ENCODE peak calls at places on chromosomes 5 and 9, in six cellular contexts. C is HepG2, F is sigmoid colon, G is GM12878, R is Peyer's patch, W is GM12892. Q is an unnamed sample.

GRCh38 chr9:38682713-38683112 is 37.2 kb downstream of the FAM240B start:
- DNase-seq in C (peak; percentile 54), F (no peak), G (no peak), R (no peak), W (no peak), Q (no peak)

GRCh38 chr5:169964247-169964646 is 16.0 kb downstream of the INSYN2B start:
- DNase-seq in C (no peak), F (no peak), G (no peak), R (no peak), W (no peak), Q (no peak)

GRCh38 chr9:12968093-12968492 is 193.3 kb downstream of the LURAP1L start:
- DNase-seq in C (no peak), F (peak; percentile 69), G (no peak), R (no peak), W (no peak), Q (no peak)

GRCh38 chr5:139971202-139971725 is 71.8 kb downstream of the NRG2 start:
- DNase-seq in C (no peak), F (no peak), G (no peak), R (no peak), W (no peak), Q (no peak)

GRCh38 chr5:64315778-64316177 is 150.1 kb downstream of the RNF180 start:
- DNase-seq in C (no peak), F (no peak), G (no peak), R (no peak), W (no peak), Q (no peak)

GRCh38 chr9:94645901-94646300 is 6.6 kb upstream of the FBP1 start:
- DNase-seq in C (no peak), F (no peak), G (no peak), R (no peak), W (no peak), Q (no peak)

GRCh38 chr9:114889802-114890224 is 40.6 kb downstream of the TNFSF8 start:
- DNase-seq in C (no peak), F (no peak), G (no peak), R (peak; percentile 31), W (no peak), Q (no peak)

GRCh38 chr5:171571663-171572062 is 152.2 kb downstream of the FGF18 start:
- DNase-seq in C (no peak), F (no peak), G (no peak), R (no peak), W (no peak), Q (no peak)

GRCh38 chr9:2269778-2270177 is 254.6 kb downstream of the SMARCA2 start:
- DNase-seq in C (no peak), F (no peak), G (no peak), R (no peak), W (no peak), Q (no peak)

GRCh38 chr5:141866111-141866510 is 12.1 kb downstream of the PCDH1 start:
- DNase-seq in C (peak; percentile 59), F (peak; percentile 76), G (no peak), R (peak; percentile 87), W (no peak), Q (no peak)

GRCh38 chr9:73805111-73805510 is 653.4 kb downstream of the ANXA1 start:
- DNase-seq in C (no peak), F (no peak), G (no peak), R (no peak), W (no peak), Q (no peak)

GRCh38 chr9:105880517-105880916 is 186.2 kb downstream of the TMEM38B start:
- DNase-seq in C (no peak), F (no peak), G (no peak), R (no peak), W (no peak), Q (no peak)

GRCh38 chr5:170811719-170812118 is 28.2 kb downstream of the GABRP start:
- DNase-seq in C (no peak), F (no peak), G (no peak), R (no peak), W (no peak), Q (no peak)

GRCh38 chr5:78280261-78280660 is 14.2 kb downstream of the AP3B1 start:
- DNase-seq in C (no peak), F (no peak), G (no peak), R (no peak), W (no peak), Q (no peak)

GRCh38 chr9:34171753-34172535 is 6.9 kb upstream of the UBAP1 start:
- DNase-seq in C (no peak), F (no peak), G (no peak), R (no peak), W (no peak), Q (no peak)

GRCh38 chr5:14156611-14157493 is 13.7 kb downstream of the TRIO start:
- DNase-seq in C (peak; percentile 34), F (no peak), G (peak; percentile 67), R (no peak), W (no peak), Q (no peak)

GRCh38 chr5:112263469-112263868 is 155.6 kb downstream of the EPB41L4A start:
- DNase-seq in C (no peak), F (no peak), G (no peak), R (no peak), W (no peak), Q (no peak)

GRCh38 chr9:20085842-20086241 is 297.0 kb upstream of the SLC24A2 start:
- DNase-seq in C (no peak), F (no peak), G (no peak), R (no peak), W (no peak), Q (no peak)

DNA sequence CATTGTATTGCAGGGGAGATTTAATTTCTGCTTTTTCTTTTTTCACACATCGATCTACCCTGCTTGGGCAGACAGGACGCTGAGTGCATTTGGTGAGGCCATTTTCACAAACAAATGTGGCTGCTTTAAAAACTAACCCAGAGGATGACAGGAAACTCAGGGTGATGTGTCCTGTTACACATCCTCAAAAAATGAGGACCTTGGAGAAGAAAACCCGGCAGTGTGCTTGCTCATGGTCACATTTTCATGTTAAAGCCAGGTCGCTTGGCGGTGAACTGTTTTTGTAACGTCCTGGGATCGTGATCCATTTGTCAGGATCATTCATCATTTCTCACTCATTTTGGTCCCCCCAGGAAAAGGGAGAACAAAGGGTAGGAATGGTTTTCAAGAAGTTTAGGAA is 478.3 kb upstream of the ADAMTS16 start:
- DNase-seq in C (no peak), F (no peak), G (no peak), R (no peak), W (no peak), Q (no peak)
- TF ChIP-seq POLR2A in C (no peak), F (no peak), G (no peak), R (no peak), W (no peak), Q (no peak)

GRCh38 chr5:1337490-1338195 is 7.3 kb downstream of the CLPTM1L start:
- DNase-seq in C (no peak), F (no peak), G (no peak), R (no peak), W (no peak), Q (no peak)

GRCh38 chr5:1338196-1338490 is 6.8 kb downstream of the CLPTM1L start:
- DNase-seq in C (no peak), F (no peak), G (no peak), R (peak; percentile 26), W (no peak), Q (no peak)

GRCh38 chr5:1335540-1336095 is 9.3 kb downstream of the CLPTM1L start:
- DNase-seq in C (no peak), F (no peak), G (no peak), R (peak; percentile 55), W (no peak), Q (peak; percentile 11)

GRCh38 chr5:1336106-1336561 is 8.8 kb downstream of the CLPTM1L start:
- DNase-seq in C (no peak), F (no peak), G (no peak), R (peak; percentile 44), W (no peak), Q (no peak)

GRCh38 chr5:1336749-1337489 is 8.0 kb downstream of the CLPTM1L start:
- DNase-seq in C (no peak), F (no peak), G (no peak), R (peak; percentile 72), W (no peak), Q (no peak)
- TF ChIP-seq POLR2A in C (no peak), F (no peak), G (peak; percentile 7), R (no peak), W (no peak), Q (no peak)

GRCh38 chr5:154193176-154193575 is 2.6 kb downstream of the GALNT10 start:
- DNase-seq in C (no peak), F (peak; percentile 76), G (no peak), R (no peak), W (no peak), Q (peak; percentile 14)

GRCh38 chr5:154189256-154189818 is 1.2 kb upstream of the GALNT10 start:
- DNase-seq in C (no peak), F (peak; percentile 75), G (no peak), R (peak; percentile 62), W (no peak), Q (peak; percentile 47)

GRCh38 chr5:154189819-154190651 is 498 bp upstream of the GALNT10 start:
- DNase-seq in C (peak; percentile 61), F (peak; percentile 93), G (no peak), R (peak; percentile 90), W (peak; percentile 83), Q (peak; percentile 91)

GRCh38 chr5:154191467-154192261 is 1.1 kb downstream of the GALNT10 start:
- DNase-seq in C (no peak), F (no peak), G (no peak), R (no peak), W (no peak), Q (peak; percentile 48)

DNA sequence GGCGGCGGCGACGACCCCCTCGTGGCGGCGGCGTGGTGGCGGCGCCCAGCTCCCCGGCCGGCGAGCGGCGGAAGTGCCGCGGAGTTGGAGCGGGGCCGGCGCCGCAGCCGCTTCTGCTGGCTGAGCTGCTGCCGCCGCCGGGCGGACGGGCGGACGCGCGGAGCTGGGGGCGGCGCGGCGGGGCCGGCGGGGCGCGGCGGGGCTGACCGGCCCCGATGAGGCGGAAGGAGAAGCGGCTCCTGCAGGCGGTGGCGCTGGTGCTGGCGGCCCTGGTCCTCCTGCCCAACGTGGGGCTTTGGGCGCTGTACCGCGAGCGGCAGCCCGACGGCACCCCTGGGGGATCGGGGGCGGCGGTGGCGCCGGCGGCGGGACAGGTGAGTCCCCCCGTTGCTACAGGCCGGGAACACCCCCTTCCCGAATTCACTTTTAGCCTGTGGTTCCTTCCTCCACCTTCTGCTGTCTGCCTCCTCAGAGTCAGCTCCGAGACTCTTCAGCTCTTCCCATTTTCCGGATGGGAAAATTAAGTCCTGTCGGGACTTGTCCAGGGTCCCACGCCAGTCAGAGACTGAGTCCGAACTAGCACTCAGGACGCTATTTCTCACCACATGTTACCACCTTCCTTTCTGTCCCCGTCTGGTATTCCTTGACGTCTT is at the start of gene GALNT10:
- DNase-seq in C (peak; percentile 23), F (peak; percentile 77), G (no peak), R (peak; percentile 84), W (peak; percentile 79), Q (peak; percentile 91)
- TF ChIP-seq POLR2A in C (no peak), F (no peak), G (peak; percentile 84), R (peak; percentile 59), W (peak; percentile 81), Q (peak; percentile 20)

DNA sequence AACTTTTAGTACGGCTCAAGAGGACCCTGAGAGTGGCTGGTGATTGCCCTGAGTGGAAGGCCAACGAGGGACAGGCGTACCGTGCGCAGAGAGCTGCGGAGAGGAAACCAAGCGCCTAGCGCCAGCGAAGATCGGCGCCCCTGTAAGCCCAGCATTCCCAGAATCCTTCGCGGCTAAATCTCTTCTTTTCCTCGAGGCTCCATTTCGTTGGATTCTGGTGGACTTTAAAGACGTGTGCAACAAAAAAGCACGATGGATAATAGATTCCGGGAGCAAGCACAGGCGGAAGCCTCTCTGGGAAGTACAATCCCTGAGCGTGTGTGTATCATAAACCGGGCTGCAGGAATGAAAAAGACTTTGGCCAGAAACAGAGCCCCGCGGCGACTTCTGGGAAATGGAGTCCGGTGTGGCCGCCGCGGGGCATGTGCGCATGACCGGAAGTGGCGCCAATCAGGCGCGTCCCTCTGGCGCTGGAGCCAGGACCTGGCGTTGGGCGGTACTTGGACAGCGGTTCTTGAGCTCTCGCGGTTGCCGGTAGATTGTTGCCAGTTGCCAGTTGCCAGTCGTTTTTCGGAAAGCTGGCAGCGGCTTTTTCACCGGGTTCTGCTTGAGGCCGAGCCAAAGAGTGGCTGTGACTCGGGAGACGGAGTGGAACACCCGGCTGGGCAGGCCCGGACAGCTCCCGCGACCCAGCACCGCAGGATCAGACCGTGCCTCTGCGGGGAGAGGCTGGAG is at the start of gene ZNF79:
- DNase-seq in C (peak; percentile 87), F (peak; percentile 97), G (peak; percentile 72), R (peak; percentile 96), W (peak; percentile 95), Q (peak; percentile 96)
- TF ChIP-seq POLR2A in C (peak; percentile 62), F (peak; percentile 69), G (peak; percentile 90), R (peak; percentile 74), W (peak; percentile 92), Q (peak; percentile 78)